ENCODE peak calls at places on chromosomes 13 and 19, in four cellular contexts. G is HepG2, Y is WTC11, K is GM12878. V is an unnamed sample.

GRCh38 chr13:89382986-89383385 is 1711.8 kb downstream of the SLITRK5 start:
- DNase-seq in K (no peak), Y (no peak), G (no peak), V (no peak)

GRCh38 chr19:39845621-39846175 is 481 bp downstream of the FBL start:
- DNase-seq in Y (no peak), K (no peak), G (no peak), V (peak)

GRCh38 chr13:108083056-108083455 is 132.3 kb downstream of the LIG4 start:
- DNase-seq in K (no peak), Y (no peak), G (no peak), V (no peak)

GRCh38 chr19:10593820-10594637 is 6.9 kb upstream of the AP1M2 start:
- DNase-seq in G (no peak), K (peak), Y (no peak), V (no peak)

GRCh38 chr13:107291875-107292274 is 723.9 kb upstream of the ARGLU1 start:
- DNase-seq in Y (no peak), K (no peak), G (no peak), V (no peak)

GRCh38 chr13:77533875-77534788 is 1.4 kb upstream of the SCEL start:
- DNase-seq in G (no peak), K (no peak), Y (no peak), V (no peak)

GRCh38 chr19:3585301-3586123 is at the start of gene GIPC3:
- DNase-seq in G (no peak), Y (peak), K (no peak), V (peak)

GRCh38 chr13:22111152-22111783 is 440.4 kb downstream of the FGF9 start:
- DNase-seq in Y (no peak), G (no peak), K (no peak), V (no peak)

GRCh38 chr19:44698492-44699201 is at the start of gene CEACAM16:
- DNase-seq in K (no peak), Y (no peak), G (no peak), V (no peak)

GRCh38 chr19:46571495-46571894 is 29.6 kb upstream of the CALM3 start:
- DNase-seq in G (peak), Y (peak), K (no peak), V (peak)

GRCh38 chr13:82597737-82598136 is 1284.5 kb downstream of the SLITRK1 start:
- DNase-seq in Y (peak), K (no peak), G (no peak), V (no peak)

GRCh38 chr13:101755228-101755887 is 302.9 kb downstream of the ITGBL1 start:
- DNase-seq in G (no peak), K (no peak), Y (no peak), V (no peak)

GRCh38 chr19:41261474-41262190 is 2.5 kb upstream of the HNRNPUL1 start:
- DNase-seq in Y (no peak), G (no peak), K (no peak), V (no peak)

GRCh38 chr13:94784066-94784465 is 71.7 kb upstream of the SOX21 start:
- DNase-seq in K (no peak), G (no peak), Y (no peak), V (no peak)

GRCh38 chr19:35436477-35437141 is 11.4 kb upstream of the FFAR2 start:
- DNase-seq in G (no peak), Y (no peak), K (no peak), V (peak)

GRCh38 chr19:9431475-9431874 is 3.9 kb downstream of the ZNF266 start:
- DNase-seq in G (no peak), K (no peak), Y (peak), V (peak)

GRCh38 chr13:68929055-68929454 is 1178.6 kb upstream of the ATXN8OS start:
- DNase-seq in G (no peak), Y (no peak), K (no peak), V (no peak)

GRCh38 chr13:109517516-109517915 is 268.9 kb downstream of the IRS2 start:
- DNase-seq in K (no peak), Y (no peak), G (no peak), V (no peak)

GRCh38 chr13:66210677-66211076 is 1019.5 kb downstream of the PCDH9 start:
- DNase-seq in K (no peak), G (no peak), Y (no peak), V (no peak)

GRCh38 chr13:105804561-105805190 is 730.8 kb downstream of the EFNB2 start:
- DNase-seq in Y (no peak), G (no peak), K (no peak), V (no peak)

GRCh38 chr19:41415154-41415571 is 12.0 kb downstream of the B3GNT8 start:
- DNase-seq in G (no peak), Y (no peak), K (no peak), V (no peak)

DNA sequence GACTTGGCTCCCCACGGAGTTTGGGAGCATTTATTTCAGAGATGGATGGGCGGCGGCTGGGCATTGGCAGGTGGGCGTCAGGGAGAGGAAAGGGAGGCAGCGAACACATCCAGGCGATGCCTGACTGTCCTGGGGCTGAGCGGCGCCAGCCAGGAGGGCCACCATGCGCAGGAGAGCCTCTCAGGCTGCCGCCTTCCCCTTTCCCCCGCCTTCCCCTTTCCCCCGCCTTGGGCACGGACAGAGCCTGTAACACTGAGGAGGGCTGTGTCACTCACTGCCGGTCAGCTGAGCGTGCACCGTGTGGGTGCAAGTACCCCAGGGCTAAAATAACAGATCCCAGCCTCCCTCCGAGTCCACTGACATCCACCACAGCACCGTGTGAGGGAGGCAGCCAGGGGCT is 11.4 kb downstream of the MCF2L start:
- DNase-seq in K (no peak), G (no peak), Y (no peak), V (no peak)
- TF ChIP-seq CREM in K (no peak), G (no peak), Y (no peak), V (no peak)

GRCh38 chr19:49098795-49099194 is 13.5 kb downstream of the SNRNP70 start:
- DNase-seq in G (no peak), Y (no peak), K (no peak), V (no peak)
- TF ChIP-seq CREM in G (no peak), Y (no peak), K (no peak), V (no peak)

GRCh38 chr13:99577934-99578917 is 77.0 kb downstream of the TM9SF2 start:
- DNase-seq in Y (no peak), G (peak), K (no peak), V (peak)

GRCh38 chr13:99572131-99572530 is 70.9 kb downstream of the TM9SF2 start:
- DNase-seq in G (no peak), K (no peak), Y (no peak), V (no peak)

GRCh38 chr13:99572921-99573320 is 71.6 kb downstream of the TM9SF2 start:
- DNase-seq in K (no peak), G (no peak), Y (no peak), V (no peak)

GRCh38 chr13:99580500-99581268 is 79.4 kb downstream of the TM9SF2 start:
- DNase-seq in K (no peak), Y (no peak), G (peak), V (no peak)

GRCh38 chr13:99575376-99575775 is 74.1 kb downstream of the TM9SF2 start:
- DNase-seq in G (no peak), K (no peak), Y (peak), V (no peak)
- TF ChIP-seq CREM in G (no peak), K (no peak), Y (no peak), V (no peak)

GRCh38 chr19:6890421-6890913 is 3.1 kb downstream of the ADGRE1 start:
- DNase-seq in G (no peak), Y (no peak), K (no peak), V (no peak)

GRCh38 chr19:6888967-6889366 is 1.6 kb downstream of the ADGRE1 start:
- DNase-seq in Y (no peak), K (no peak), G (no peak), V (no peak)

GRCh38 chr19:6894313-6894712 is 6.9 kb downstream of the ADGRE1 start:
- DNase-seq in K (no peak), Y (no peak), G (no peak), V (no peak)

GRCh38 chr19:6891761-6892385 is 4.5 kb downstream of the ADGRE1 start:
- DNase-seq in Y (no peak), K (no peak), G (no peak), V (no peak)

DNA sequence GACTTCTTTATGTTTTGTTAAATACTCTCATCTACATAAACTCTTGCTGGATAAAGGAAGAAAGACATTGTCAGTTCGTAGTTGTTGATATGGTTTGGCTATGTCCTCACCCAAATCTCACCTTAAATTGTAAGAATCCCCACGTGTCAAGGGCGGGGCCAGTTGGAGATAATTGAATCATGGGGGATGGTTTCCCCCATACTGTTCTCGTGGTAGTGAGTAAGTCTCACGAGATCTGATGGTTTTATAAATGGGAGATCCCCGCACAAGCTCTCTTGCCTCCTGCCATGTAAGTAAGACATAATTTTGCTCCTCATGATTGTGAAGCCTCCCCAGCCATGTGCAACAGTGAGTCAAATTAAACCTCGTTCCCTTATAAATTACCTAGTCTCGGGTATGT is 3.6 kb downstream of the ADGRE1 start:
- DNase-seq in Y (no peak), K (no peak), G (no peak), V (no peak)
- TF ChIP-seq CREM in Y (no peak), K (no peak), G (no peak), V (no peak)

GRCh38 chr19:4586691-4587090 is 27.2 kb upstream of the SEMA6B start:
- DNase-seq in K (no peak), Y (no peak), G (no peak), V (no peak)
- TF ChIP-seq CREM in K (no peak), Y (no peak), G (no peak), V (no peak)

DNA sequence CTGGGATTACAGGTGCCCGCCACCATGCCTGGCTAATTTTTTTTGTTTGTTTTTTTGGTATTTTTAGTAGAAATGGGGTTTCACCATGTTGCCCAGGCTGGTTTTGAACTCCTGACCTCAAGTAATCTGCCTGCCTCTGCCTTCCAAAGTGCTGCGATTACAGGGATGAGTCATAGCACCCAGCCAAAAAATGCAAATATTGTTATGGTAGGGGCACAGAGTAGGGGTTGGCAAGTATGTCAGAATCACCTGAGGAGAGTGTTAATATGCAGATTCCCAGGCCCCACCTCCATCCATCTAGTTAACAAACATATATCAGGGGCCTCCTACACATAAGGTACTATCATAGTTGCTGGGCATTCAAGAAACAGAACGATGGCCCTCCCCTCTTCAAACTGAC is 44.7 kb downstream of the VAV1 start:
- DNase-seq in G (no peak), Y (no peak), K (no peak), V (no peak)
- TF ChIP-seq CREM in G (no peak), Y (no peak), K (no peak), V (no peak)

GRCh38 chr19:6357174-6357573 is 4.2 kb upstream of the CLPP start:
- DNase-seq in G (no peak), K (no peak), Y (no peak), V (peak)

GRCh38 chr19:6354098-6354674 is 7.1 kb upstream of the CLPP start:
- DNase-seq in Y (no peak), G (no peak), K (no peak), V (no peak)

GRCh38 chr19:6350688-6351087 is 10.6 kb upstream of the CLPP start:
- DNase-seq in G (no peak), Y (no peak), K (no peak), V (no peak)

GRCh38 chr19:6357995-6358394 is 3.3 kb upstream of the CLPP start:
- DNase-seq in Y (no peak), G (no peak), K (no peak), V (peak)

DNA sequence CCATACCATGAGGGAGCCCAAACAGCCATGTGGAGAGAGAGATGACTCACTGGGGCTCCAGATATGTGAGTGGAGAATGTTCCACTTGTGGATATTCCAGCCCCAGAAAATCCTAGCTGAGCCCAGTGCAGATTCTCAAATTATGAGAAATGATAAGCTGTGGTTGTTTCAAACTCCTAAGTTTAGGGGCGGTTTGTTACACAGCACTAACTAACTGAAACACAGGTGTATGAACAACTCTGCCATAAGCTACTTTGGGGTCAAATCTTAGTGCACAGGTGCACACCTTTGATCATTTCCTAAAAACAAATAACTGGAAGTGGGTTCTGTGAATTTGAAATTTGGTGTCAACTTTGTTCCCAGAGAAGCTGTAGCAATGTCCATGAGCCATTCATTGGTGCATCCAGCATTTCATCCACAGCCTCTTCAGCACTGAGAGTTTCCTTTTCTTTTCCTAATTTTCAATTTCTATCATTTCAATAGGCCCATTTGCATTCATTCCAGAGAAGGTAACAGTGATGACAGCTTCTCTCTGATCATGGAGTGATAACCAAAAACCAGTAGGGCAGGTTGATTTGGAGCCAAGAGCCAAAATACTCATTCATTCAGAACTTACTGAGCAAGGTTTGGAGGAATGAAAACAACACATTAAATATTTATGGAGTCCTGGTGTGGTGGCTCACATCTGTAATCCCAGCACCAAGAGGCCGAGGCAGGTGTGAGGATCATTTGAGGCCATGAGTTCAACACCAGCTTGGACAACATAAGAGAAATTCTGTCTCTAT is 8.8 kb upstream of the CLPP start:
- DNase-seq in K (no peak), Y (no peak), G (no peak), V (no peak)
- TF ChIP-seq CREM in K (no peak), Y (no peak), G (no peak), V (no peak)

DNA sequence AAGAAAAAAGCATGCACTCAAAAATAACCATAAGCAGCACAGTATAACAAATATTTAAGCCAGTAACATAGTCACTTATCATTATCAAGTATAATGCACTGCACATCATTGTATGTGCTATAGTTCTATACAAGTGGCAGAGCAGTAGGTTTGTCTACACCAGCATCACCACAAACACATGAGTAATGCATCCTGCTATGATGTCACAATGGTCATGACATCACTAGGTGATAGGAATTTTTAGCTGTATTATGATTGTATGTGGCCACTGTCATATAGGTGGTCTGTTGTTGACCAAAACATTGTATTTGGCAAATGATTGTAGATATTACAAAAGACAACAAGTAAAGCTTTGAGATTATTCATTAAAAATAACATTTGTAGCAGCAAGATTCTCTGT is 860.7 kb upstream of the GPC6 start:
- DNase-seq in G (no peak), K (no peak), Y (no peak), V (no peak)
- TF ChIP-seq CREM in G (no peak), K (no peak), Y (no peak), V (no peak)

GRCh38 chr19:1183543-1184172 is 9.6 kb upstream of the SBNO2 start:
- DNase-seq in K (peak), G (peak), Y (no peak), V (no peak)

DNA sequence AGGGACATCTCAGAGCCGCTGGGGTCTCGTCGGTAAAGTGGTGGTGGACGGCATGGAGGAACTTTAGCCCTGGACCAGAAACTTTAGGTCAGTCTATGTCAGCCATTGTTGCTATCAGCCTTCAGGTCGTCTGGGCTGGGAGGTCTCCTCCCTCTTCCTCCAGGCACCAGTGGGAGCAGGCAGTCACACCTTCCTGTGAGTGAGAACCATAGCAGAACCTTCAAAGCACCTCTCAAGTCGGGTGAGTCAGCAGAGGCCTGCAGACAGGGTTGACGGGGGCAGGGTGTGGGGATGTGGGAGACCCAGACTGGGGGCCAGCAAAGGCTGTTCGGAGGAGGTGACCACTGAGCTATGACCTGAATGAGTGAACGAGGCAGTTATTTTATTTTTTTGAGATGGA is 15.4 kb upstream of the SBNO2 start:
- DNase-seq in K (no peak), Y (no peak), G (no peak), V (peak)
- TF ChIP-seq CREM in K (no peak), Y (no peak), G (no peak), V (no peak)

GRCh38 chr13:59542303-59542702 is 621.4 kb downstream of the DIAPH3 start:
- DNase-seq in Y (no peak), G (no peak), K (no peak), V (no peak)
- TF ChIP-seq CREM in Y (no peak), G (no peak), K (no peak), V (no peak)

V was measured in K562.